ENCODE peak calls at places on chromosomes 4 and X, in nine cellular contexts. Y is sigmoid colon, T is lower lobe of right lung, L is tibial artery, Z is heart left ventricle, N is PC-3, F is astrocyte of the cerebellum, S is right lobe of liver, B is thyroid gland. U is an unnamed sample.

GRCh38 chr4:98638661-98639060 is 19.8 kb downstream of the TSPAN5 start:
- DNase-seq in Y (no peak), T (no peak), L (no peak), Z (no peak), N (no peak), F (no peak), S (no peak), B (no peak), U (no peak)

GRCh38 chr4:151953286-151953685 is 192.5 kb upstream of the GATB start:
- DNase-seq in Y (no peak), T (no peak), L (no peak), Z (no peak), N (peak), F (no peak), S (no peak), B (no peak), U (no peak)

GRCh38 chr4:80393246-80393969 is 57.9 kb downstream of the CFAP299 start:
- DNase-seq in Y (no peak), T (no peak), L (no peak), Z (no peak), N (peak), F (peak), S (no peak), B (no peak), U (no peak)

GRCh38 chrX:81489987-81490386 is 288.1 kb downstream of the SH3BGRL start:
- DNase-seq in Y (no peak), T (no peak), L (no peak), Z (no peak), N (peak), F (no peak), S (no peak), B (no peak), U (no peak)

GRCh38 chr4:24042094-24042493 is 152.2 kb upstream of the PPARGC1A start:
- DNase-seq in Y (no peak), T (no peak), L (no peak), Z (no peak), N (no peak), F (peak), S (no peak), B (no peak), U (no peak)

GRCh38 chr4:38091636-38092035 is 131.4 kb downstream of the PTTG2 start:
- DNase-seq in Y (no peak), T (no peak), L (no peak), Z (no peak), N (no peak), F (peak), S (no peak), B (no peak), U (no peak)

GRCh38 chr4:71187399-71188196 is 151.2 kb upstream of the SLC4A4 start:
- DNase-seq in Y (peak), T (peak), L (peak), Z (peak), N (peak), F (no peak), S (peak), B (peak), U (no peak)

GRCh38 chrX:2401590-2402360 is 99.0 kb downstream of the DHRSX start:
- DNase-seq in Y (no peak), T (no peak), L (no peak), Z (no peak), N (no peak), F (peak), S (no peak), B (no peak), U (no peak)

GRCh38 chr4:81606796-81607550 is 135.3 kb upstream of the RASGEF1B start:
- DNase-seq in Y (no peak), T (peak), L (no peak), Z (no peak), N (peak), F (no peak), S (peak), B (no peak), U (no peak)

GRCh38 chr4:11496313-11496956 is 67.7 kb upstream of the HS3ST1 start:
- DNase-seq in Y (no peak), T (no peak), L (no peak), Z (no peak), N (peak), F (peak), S (no peak), B (no peak), U (no peak)

GRCh38 chr4:3529363-3529762 is 2.9 kb downstream of the LRPAP1 start:
- DNase-seq in Y (peak), T (peak), L (peak), Z (peak), N (no peak), F (no peak), S (peak), B (no peak), U (no peak)

GRCh38 chrX:49934729-49935128 is 12.3 kb downstream of the CLCN5 start:
- DNase-seq in Y (no peak), T (no peak), L (no peak), Z (no peak), N (peak), F (no peak), S (no peak), B (no peak), U (no peak)

GRCh38 chr4:88592600-88593448 is 544 bp downstream of the HERC3 start:
- DNase-seq in Y (peak), T (peak), L (peak), Z (peak), N (peak), F (peak), S (peak), B (peak), U (peak)

GRCh38 chr4:29009908-29010307 is 1710.3 kb upstream of the PCDH7 start:
- DNase-seq in Y (no peak), T (no peak), L (no peak), Z (no peak), N (no peak), F (no peak), S (no peak), B (no peak), U (no peak)

GRCh38 chrX:119605398-119605738 is 856 bp downstream of the NKRF start:
- DNase-seq in Y (no peak), T (no peak), L (no peak), Z (no peak), N (no peak), F (no peak), S (peak), B (peak), U (no peak)

GRCh38 chr4:37528161-37528560 is 158.0 kb downstream of the RELL1 start:
- DNase-seq in Y (no peak), T (peak), L (no peak), Z (no peak), N (peak), F (no peak), S (peak), B (no peak), U (no peak)

GRCh38 chrX:128698528-128698927 is 646.3 kb upstream of the ACTRT1 start:
- DNase-seq in Y (peak), T (no peak), L (no peak), Z (no peak), N (no peak), F (no peak), S (no peak), B (no peak), U (no peak)

GRCh38 chrX:153539171-153539978 is 21.9 kb downstream of the ATP2B3 start:
- DNase-seq in Y (peak), T (peak), L (peak), Z (peak), N (peak), F (peak), S (peak), B (peak), U (no peak)

GRCh38 chrX:118534716-118535493 is 39.3 kb downstream of the DOCK11 start:
- DNase-seq in Y (no peak), T (no peak), L (no peak), Z (no peak), N (no peak), F (peak), S (no peak), B (no peak), U (no peak)

GRCh38 chr4:182212211-182212761 is 30.9 kb upstream of the TENM3 start:
- DNase-seq in Y (no peak), T (peak), L (no peak), Z (no peak), N (no peak), F (no peak), S (no peak), B (peak), U (no peak)

GRCh38 chr4:37562592-37562991 is 123.6 kb downstream of the RELL1 start:
- DNase-seq in Y (no peak), T (no peak), L (no peak), Z (no peak), N (peak), F (no peak), S (no peak), B (no peak), U (no peak)

GRCh38 chrX:1392376-1393130 is 640 bp upstream of the SLC25A6 start:
- DNase-seq in Y (peak), T (no peak), L (peak), Z (no peak), N (peak), F (peak), S (peak), B (peak), U (no peak)

GRCh38 chr4:6372649-6373525 is 99.5 kb downstream of the PPP2R2C start:
- DNase-seq in Y (no peak), T (no peak), L (no peak), Z (peak), N (peak), F (no peak), S (no peak), B (no peak), U (peak)

GRCh38 chr4:118989098-118990080 is 100.7 kb downstream of the SYNPO2 start:
- DNase-seq in Y (peak), T (no peak), L (no peak), Z (no peak), N (peak), F (no peak), S (no peak), B (no peak), U (no peak)

GRCh38 chrX:13472975-13473665 is 96.3 kb upstream of the EGFL6 start:
- DNase-seq in Y (no peak), T (no peak), L (no peak), Z (no peak), N (no peak), F (no peak), S (no peak), B (no peak), U (no peak)
- H3K4me3 ChIP-seq in Y (no peak), T (no peak), L (no peak), Z (no peak), N (no peak), F (no peak), S (no peak), B (no peak), U (peak)

DNA sequence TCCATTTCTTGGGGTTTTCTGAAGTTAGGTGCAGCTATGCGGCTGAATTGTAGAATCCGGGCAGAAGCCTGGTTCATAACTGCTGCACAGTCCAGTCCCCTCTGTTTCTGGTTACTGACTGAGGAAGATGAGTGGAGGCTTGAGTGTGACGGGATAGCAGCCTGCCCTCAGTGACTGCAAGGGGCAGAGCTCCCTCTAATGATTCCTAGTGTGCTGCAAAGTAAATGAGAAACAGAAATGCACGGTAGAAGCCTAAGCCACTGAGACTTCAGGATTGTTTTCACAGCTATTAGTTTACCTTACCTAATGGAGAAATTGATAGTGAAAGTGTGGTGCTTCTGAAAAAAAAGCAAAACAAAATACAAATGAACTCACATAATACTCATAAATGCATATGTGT is 189.2 kb downstream of the GPM6A start:
- DNase-seq in Y (no peak), T (no peak), L (no peak), Z (no peak), N (no peak), F (no peak), S (no peak), B (no peak), U (no peak)
- TF ChIP-seq CTCF in Y (no peak), T (no peak), L (no peak), Z (no peak), N (no peak), F (no peak), S (no peak), B (no peak), U (no peak)

DNA sequence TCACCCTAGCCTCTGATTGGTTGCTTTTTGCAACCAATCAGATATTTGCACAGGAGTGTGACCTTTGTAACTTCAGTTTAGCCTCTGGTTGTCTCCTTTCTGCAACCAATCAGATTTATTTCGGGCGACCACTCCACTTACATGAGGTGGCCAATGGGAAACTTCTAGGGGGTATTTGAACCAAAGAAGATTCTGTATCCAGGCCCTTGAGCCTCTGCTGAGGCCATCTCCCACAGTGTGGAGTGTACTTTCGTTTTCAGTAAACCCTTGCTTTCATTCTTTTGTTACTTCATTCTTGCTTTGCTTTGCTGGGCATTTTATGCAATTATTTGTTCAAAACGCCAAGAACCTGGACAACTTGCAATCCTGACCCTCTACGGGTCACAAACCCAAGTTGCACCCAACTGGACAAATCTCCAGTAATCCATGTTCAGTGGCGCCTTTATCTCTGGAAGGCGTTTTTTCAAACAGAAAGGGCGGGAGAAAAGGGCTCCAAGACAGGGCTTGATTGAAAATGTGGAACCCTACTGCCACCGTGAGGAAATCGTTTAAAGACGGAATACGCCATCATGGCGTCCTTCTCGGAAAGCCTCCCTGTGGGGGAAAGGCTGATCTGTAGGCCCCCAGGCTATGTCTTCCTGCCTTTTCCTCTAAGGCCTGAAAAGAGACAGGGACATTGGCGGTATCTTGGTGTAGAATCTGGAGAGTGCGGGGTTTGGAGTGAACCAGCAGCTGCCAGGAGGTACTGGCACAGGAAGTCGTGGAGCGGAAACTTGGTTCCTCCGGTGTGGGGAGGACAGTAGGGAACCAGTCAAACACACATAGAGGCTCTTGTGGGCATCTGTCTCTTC is 184.6 kb downstream of the OR13H1 start:
- DNase-seq in Y (peak), T (no peak), L (no peak), Z (no peak), N (no peak), F (peak), S (peak), B (no peak), U (no peak)
- H3K4me3 ChIP-seq in Y (no peak), T (no peak), L (no peak), Z (no peak), N (no peak), F (peak), S (peak), B (no peak), U (no peak)

DNA sequence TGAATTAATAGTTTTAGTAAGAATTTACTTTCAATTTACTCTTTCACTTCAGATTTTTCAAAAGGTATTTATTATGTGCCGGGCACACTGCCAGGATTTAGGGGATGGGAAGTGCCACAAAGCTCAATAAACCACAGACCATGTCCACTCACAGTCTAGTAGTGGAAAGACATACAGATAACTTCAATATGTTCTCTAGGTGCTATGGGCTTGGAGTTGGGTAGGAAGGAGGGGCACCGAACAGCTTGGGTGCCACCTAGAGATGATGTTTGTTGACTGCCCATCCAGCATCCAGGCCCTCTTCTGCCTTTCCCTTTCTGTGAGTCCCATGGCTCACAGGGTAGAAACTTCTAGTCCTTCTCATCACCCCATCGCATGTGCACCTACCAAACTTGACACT is 17.8 kb downstream of the MFAP3L start:
- DNase-seq in Y (no peak), T (no peak), L (no peak), Z (no peak), N (no peak), F (no peak), S (no peak), B (peak), U (no peak)
- TF ChIP-seq CTCF in Y (no peak), T (no peak), L (no peak), Z (no peak), N (no peak), F (no peak), S (no peak), B (no peak), U (no peak)

DNA sequence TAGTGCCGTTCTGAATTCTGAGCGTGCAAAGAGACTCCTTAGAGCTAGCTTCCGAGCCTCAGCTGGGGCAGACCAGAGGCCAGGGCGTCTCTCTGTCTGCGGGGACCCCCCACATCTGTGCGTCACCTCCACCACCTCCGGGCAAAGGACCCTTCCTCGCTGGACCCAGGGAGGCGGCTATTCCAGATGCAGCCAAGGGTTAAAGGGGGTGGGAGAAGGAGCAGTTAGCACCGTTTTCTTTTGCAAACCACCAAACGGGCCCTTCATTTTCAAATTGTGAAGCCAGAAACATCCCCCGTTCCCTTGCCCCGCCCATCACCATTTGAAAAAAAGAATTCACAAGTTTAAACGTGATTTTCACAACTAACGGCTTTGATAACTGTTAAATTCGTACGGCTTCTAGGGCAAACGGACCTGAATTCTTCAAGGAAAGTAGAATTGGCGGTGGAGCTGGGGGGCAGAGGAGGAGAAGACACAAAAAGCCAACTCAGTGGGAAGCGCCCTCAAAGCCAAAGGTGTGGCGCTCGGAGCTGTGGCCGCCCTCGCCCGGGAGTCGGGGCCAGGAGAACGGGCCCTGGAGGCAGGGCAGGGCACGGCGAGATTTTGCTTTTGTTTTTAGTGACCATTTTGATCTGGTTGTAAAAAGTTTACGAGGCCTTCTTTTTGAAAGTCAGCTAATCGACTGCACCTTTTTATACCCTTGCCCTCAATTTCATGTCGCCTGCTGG is 3.3 kb upstream of the PDGFRA start:
- DNase-seq in Y (no peak), T (no peak), L (no peak), Z (no peak), N (peak), F (no peak), S (peak), B (no peak), U (no peak)
- H3K4me3 ChIP-seq in Y (peak), T (peak), L (peak), Z (peak), N (peak), F (peak), S (peak), B (no peak), U (no peak)